ENCODE peak calls at places on chromosomes 3 and 15, in five cellular contexts. One of them, this sample, is unnamed.

GRCh38 chr3:31377045-31377642 is 155.6 kb upstream of the STT3B start:
- DNase-seq in HCT116: peak
- DNase-seq in 8988T: peak
- DNase-seq in upper lobe of right lung: no peak
- DNase-seq in AG20443: peak
- DNase-seq in this sample: no peak

GRCh38 chr15:65773386-65774111 is 18.5 kb downstream of the DENND4A start:
- DNase-seq in HCT116: no peak
- DNase-seq in 8988T: no peak
- DNase-seq in upper lobe of right lung: no peak
- DNase-seq in AG20443: no peak
- DNase-seq in this sample: no peak

GRCh38 chr3:187765342-187765741 is 20.1 kb upstream of the BCL6 start:
- DNase-seq in HCT116: no peak
- DNase-seq in 8988T: no peak
- DNase-seq in upper lobe of right lung: no peak
- DNase-seq in AG20443: no peak
- DNase-seq in this sample: no peak

GRCh38 chr3:40780801-40781406 is 256.1 kb downstream of the ZNF621 start:
- DNase-seq in HCT116: no peak
- DNase-seq in 8988T: no peak
- DNase-seq in upper lobe of right lung: no peak
- DNase-seq in AG20443: peak
- DNase-seq in this sample: peak

GRCh38 chr3:32340039-32340438 is 51.6 kb upstream of the CMTM7 start:
- DNase-seq in HCT116: peak
- DNase-seq in 8988T: peak
- DNase-seq in upper lobe of right lung: no peak
- DNase-seq in AG20443: peak
- DNase-seq in this sample: no peak

GRCh38 chr15:45551691-45552090 is 29.1 kb upstream of the SLC30A4 start:
- DNase-seq in HCT116: no peak
- DNase-seq in 8988T: no peak
- DNase-seq in upper lobe of right lung: no peak
- DNase-seq in AG20443: peak
- DNase-seq in this sample: no peak

GRCh38 chr15:73485372-73485771 is 42.4 kb downstream of the REC114 start:
- DNase-seq in HCT116: no peak
- DNase-seq in 8988T: no peak
- DNase-seq in upper lobe of right lung: no peak
- DNase-seq in AG20443: no peak
- DNase-seq in this sample: no peak

GRCh38 chr3:93906245-93906644 is 67.5 kb downstream of the PROS1 start:
- DNase-seq in HCT116: no peak
- DNase-seq in 8988T: no peak
- DNase-seq in upper lobe of right lung: no peak
- DNase-seq in AG20443: no peak
- DNase-seq in this sample: no peak

GRCh38 chr15:58931985-58932384 is 1.5 kb downstream of the SLTM start:
- DNase-seq in HCT116: no peak
- DNase-seq in 8988T: no peak
- DNase-seq in upper lobe of right lung: no peak
- DNase-seq in AG20443: peak
- DNase-seq in this sample: no peak